ENCODE peak calls at places on chromosome 20, in four cellular contexts. F is transverse colon; T is CD4-positive, alpha-beta memory T cell; M is left lung. D is an unnamed sample.
A peak's percentile ranks its signal among the peaks of the same experiment; 100 is the strongest.

GRCh38 chr20:32110173-32110704 is 725 bp downstream of the TM9SF4 start:
- DNase-seq in F (no peak), T (no peak), M (no peak), D (no peak)

GRCh38 chr20:50758469-50758868 is 27.1 kb downstream of the PARD6B start:
- DNase-seq in M (no peak), F (no peak), T (no peak), D (no peak)

GRCh38 chr20:12966468-12967085 is 42.2 kb upstream of the SPTLC3 start:
- DNase-seq in F (no peak), M (no peak), T (no peak), D (no peak)

GRCh38 chr20:7938058-7938457 is 2.2 kb downstream of the HAO1 start:
- DNase-seq in T (no peak), F (no peak), M (no peak), D (no peak)

GRCh38 chr20:62321978-62322377 is 19.2 kb downstream of the ADRM1 start:
- DNase-seq in F (no peak), T (no peak), M (no peak), D (no peak)

GRCh38 chr20:57025261-57025660 is 241.2 kb downstream of the BMP7 start:
- DNase-seq in F (no peak), T (no peak), M (no peak), D (no peak)

GRCh38 chr20:46774943-46775560 is 65.6 kb downstream of the SLC2A10 start:
- DNase-seq in F (no peak), M (no peak), T (no peak), D (no peak)

GRCh38 chr20:20454850-20455627 is 87.1 kb downstream of the INSM1 start:
- DNase-seq in M (no peak), F (no peak), T (no peak), D (no peak)

GRCh38 chr20:46757754-46758678 is 48.6 kb downstream of the SLC2A10 start:
- DNase-seq in M (peak; percentile 46), F (peak; percentile 51), T (peak; percentile 48), D (peak; percentile 17)

GRCh38 chr20:2654384-2654822 is 2.0 kb downstream of the NOP56 start:
- DNase-seq in F (no peak), M (no peak), T (no peak), D (no peak)
- H3K36me3 ChIP-seq in F (peaks cover 33% of the 10 kb centered on the region), M (no peaks in the 10 kb centered on the region), T (peaks cover 55% of the 10 kb centered on the region), D (peaks cover 54% of the 10 kb centered on the region)

GRCh38 chr20:23631981-23632710 is 5.6 kb downstream of the CST3 start:
- DNase-seq in M (peak; percentile 67), T (no peak), F (no peak), D (no peak)

GRCh38 chr20:23630392-23630849 is 7.3 kb downstream of the CST3 start:
- DNase-seq in F (no peak), T (no peak), M (no peak), D (no peak)

GRCh38 chr20:23629542-23630391 is 8.0 kb downstream of the CST3 start:
- DNase-seq in T (no peak), M (no peak), F (no peak), D (no peak)

GRCh38 chr20:23632711-23633573 is 4.8 kb downstream of the CST3 start:
- DNase-seq in T (no peak), M (no peak), F (no peak), D (no peak)

GRCh38 chr20:23631226-23631822 is 6.4 kb downstream of the CST3 start:
- DNase-seq in F (no peak), T (no peak), M (no peak), D (no peak)
- H3K27ac ChIP-seq in F (no peak overlapping the region), T (no peak overlapping the region), M (no peak overlapping the region), D (no peak overlapping the region)

GRCh38 chr20:48738399-48739304 is 89.1 kb downstream of the PREX1 start:
- DNase-seq in F (no peak), M (no peak), T (peak; percentile 28), D (no peak)
- H3K4me1 ChIP-seq in F (peaks cover 4% of the 10 kb centered on the region), M (peaks cover 7% of the 10 kb centered on the region), T (peaks cover 61% of the 10 kb centered on the region), D (peaks cover 31% of the 10 kb centered on the region)

GRCh38 chr20:10780901-10781300 is 107.1 kb upstream of the JAG1 start:
- DNase-seq in M (no peak), F (no peak), T (no peak), D (no peak)

GRCh38 chr20:10781526-10781925 is 107.7 kb upstream of the JAG1 start:
- DNase-seq in T (no peak), M (no peak), F (no peak), D (no peak)

GRCh38 chr20:10777713-10778112 is 103.9 kb upstream of the JAG1 start:
- DNase-seq in F (no peak), M (no peak), T (no peak), D (no peak)

GRCh38 chr20:10783660-10784336 is 110.0 kb upstream of the JAG1 start:
- DNase-seq in M (no peak), T (no peak), F (no peak), D (no peak)

DNA sequence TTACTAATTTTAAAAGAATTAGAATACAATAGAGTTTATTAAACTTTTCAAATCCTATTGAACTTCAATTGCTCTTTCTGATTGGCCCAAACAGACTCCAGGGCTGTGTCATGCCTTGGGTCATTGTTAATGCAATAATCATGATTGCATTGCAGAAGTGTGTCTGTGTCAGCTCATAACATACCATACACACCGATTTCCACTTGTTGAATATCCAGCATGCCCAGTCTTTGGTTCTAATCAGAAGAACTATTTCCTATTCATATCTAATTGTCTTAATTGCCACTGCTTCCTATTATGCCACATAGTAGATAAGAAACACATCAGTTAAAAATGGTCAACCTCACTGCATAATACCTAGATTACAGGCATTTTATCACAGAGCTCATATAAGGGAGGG is 106.1 kb upstream of the JAG1 start:
- DNase-seq in F (no peak), T (no peak), M (no peak), D (no peak)
- H3K36me3 ChIP-seq in F (no peaks in the 10 kb centered on the region), T (no peaks in the 10 kb centered on the region), M (no peaks in the 10 kb centered on the region), D (no peaks in the 10 kb centered on the region)

GRCh38 chr20:58621906-58622548 is 29.1 kb upstream of the STX16 start:
- DNase-seq in F (no peak), T (no peak), M (no peak), D (no peak)

GRCh38 chr20:58625585-58625984 is 25.5 kb upstream of the STX16 start:
- DNase-seq in F (no peak), T (no peak), M (no peak), D (no peak)

GRCh38 chr20:58624687-58625086 is 26.4 kb upstream of the STX16 start:
- DNase-seq in M (no peak), T (no peak), F (no peak), D (no peak)

GRCh38 chr20:58622671-58623578 is 28.2 kb upstream of the STX16 start:
- DNase-seq in T (no peak), M (no peak), F (no peak), D (no peak)

GRCh38 chr20:58623579-58624473 is 27.3 kb upstream of the STX16 start:
- DNase-seq in F (peak; percentile 33), T (no peak), M (peak; percentile 68), D (no peak)
- H3K27ac ChIP-seq in F (no peak overlapping the region), T (no peak overlapping the region), M (no peak overlapping the region), D (no peak overlapping the region)

DNA sequence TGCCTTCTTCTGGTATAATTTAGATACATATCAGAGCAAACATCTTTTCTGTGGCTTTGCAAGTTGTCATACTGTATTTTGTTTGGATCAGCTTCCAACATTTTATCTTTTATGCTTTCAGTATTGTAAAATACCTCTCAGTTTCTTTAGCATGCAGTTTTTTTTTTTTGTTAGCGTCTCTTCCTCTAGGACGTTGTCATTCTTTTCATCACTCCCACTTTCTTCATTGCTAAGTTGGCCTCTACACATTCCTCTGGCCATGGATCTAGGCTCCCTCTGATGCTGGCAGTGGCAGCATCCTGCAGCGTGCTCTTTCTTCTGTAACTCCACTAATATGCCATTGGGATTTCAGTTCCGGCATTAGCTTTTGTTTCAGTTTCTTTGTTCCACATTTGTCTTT is 21.7 kb downstream of the RPRD1B start:
- DNase-seq in M (no peak), T (no peak), F (no peak), D (no peak)
- H3K4me1 ChIP-seq in M (peaks cover 2% of the 10 kb centered on the region), T (peaks cover 2% of the 10 kb centered on the region), F (no peaks in the 10 kb centered on the region), D (no peaks in the 10 kb centered on the region)

DNA sequence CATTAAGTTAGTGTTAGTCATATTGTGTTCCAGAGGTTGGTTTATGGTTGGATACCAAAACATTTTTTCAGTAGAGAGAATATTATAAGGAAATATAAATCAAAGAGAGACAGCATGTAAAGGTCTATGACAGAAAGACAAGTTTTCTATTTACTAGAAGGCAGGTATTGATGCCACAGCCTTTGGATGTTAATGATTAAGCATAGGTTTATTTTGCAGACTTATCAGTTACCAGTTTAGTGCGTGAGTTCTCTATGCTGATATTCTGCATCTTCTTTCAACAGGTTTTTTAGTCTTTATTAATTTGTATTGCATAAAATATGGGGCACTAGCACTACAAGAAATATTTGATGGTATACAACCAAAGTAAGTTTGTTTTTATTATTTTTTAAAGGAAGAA is 45.6 kb downstream of the CSE1L start:
- DNase-seq in M (no peak), T (no peak), F (no peak), D (no peak)
- H3K36me3 ChIP-seq in M (peaks cover 3% of the 10 kb centered on the region), T (peaks cover 76% of the 10 kb centered on the region), F (peaks cover 83% of the 10 kb centered on the region), D (peaks cover 97% of the 10 kb centered on the region)

D was measured in effector memory CD4-positive, alpha-beta T cell.